ENCODE peak calls at places on chromosomes 3 and 15, in six cellular contexts. J, H, L, X, G and D are unnamed samples. For H3F3A, the result is how much of the 10 kb centered on the place peaks cover.

GRCh38 chr3:11168881-11169805 is 14.8 kb downstream of the HRH1 start:
- DNase-seq in J (no peak), H (no peak), L (no peak), X (no peak), G (no peak), D (no peak)

GRCh38 chr3:113660901-113661300 is 35.5 kb downstream of the USF3 start:
- DNase-seq in J (no peak), H (no peak), L (no peak), X (no peak), G (no peak), D (no peak)

GRCh38 chr3:122858373-122858772 is 63.5 kb downstream of the SLC49A4 start:
- DNase-seq in J (peak), H (peak), L (peak), X (no peak), G (no peak), D (peak)

GRCh38 chr15:30929064-30929669 is 25.5 kb downstream of the FAN1 start:
- DNase-seq in J (no peak), H (peak), L (no peak), X (no peak), G (no peak), D (no peak)

GRCh38 chr3:119293761-119294401 is at the start of gene ARHGAP31:
- DNase-seq in J (peak), H (peak), L (peak), X (no peak), G (peak), D (peak)

GRCh38 chr3:25021816-25022215 is 406.2 kb upstream of the RARB start:
- DNase-seq in J (peak), H (peak), L (no peak), X (no peak), G (no peak), D (peak)

GRCh38 chr15:82146990-82147461 is 101.2 kb upstream of the MEX3B start:
- DNase-seq in J (no peak), H (peak), L (no peak), X (peak), G (no peak), D (peak)

GRCh38 chr15:85541744-85542143 is 161.3 kb downstream of the AKAP13 start:
- DNase-seq in J (no peak), H (peak), L (no peak), X (no peak), G (no peak), D (peak)

GRCh38 chr3:175433026-175433668 is 574.0 kb downstream of the NAALADL2 start:
- DNase-seq in J (no peak), H (peak), L (no peak), X (no peak), G (no peak), D (peak)

GRCh38 chr15:29018406-29018805 is 132.6 kb downstream of the APBA2 start:
- DNase-seq in J (peak), H (no peak), L (no peak), X (no peak), G (no peak), D (peak)

GRCh38 chr15:96274698-96275097 is 55.8 kb upstream of the NR2F2 start:
- DNase-seq in J (no peak), H (peak), L (no peak), X (peak), G (no peak), D (peak)

GRCh38 chr15:33742286-33742685 is 226.0 kb upstream of the CHRM5 start:
- DNase-seq in J (no peak), H (no peak), L (no peak), X (no peak), G (no peak), D (no peak)

GRCh38 chr3:30470566-30470965 is 135.8 kb upstream of the TGFBR2 start:
- DNase-seq in J (no peak), H (peak), L (no peak), X (no peak), G (no peak), D (no peak)

GRCh38 chr15:87201986-87202385 is 1054.6 kb downstream of the NTRK3 start:
- DNase-seq in J (no peak), H (no peak), L (no peak), X (no peak), G (no peak), D (no peak)

GRCh38 chr3:128999104-128999503 is 2.0 kb upstream of the EFCC1 start:
- DNase-seq in J (no peak), H (no peak), L (no peak), X (no peak), G (peak), D (no peak)

GRCh38 chr3:123635220-123635619 is 50.4 kb upstream of the HACD2 start:
- DNase-seq in J (peak), H (no peak), L (no peak), X (peak), G (peak), D (no peak)

GRCh38 chr3:16813336-16813735 is 71.4 kb upstream of the PLCL2 start:
- DNase-seq in J (no peak), H (no peak), L (no peak), X (no peak), G (no peak), D (no peak)

GRCh38 chr3:46006646-46007045 is 11.0 kb upstream of the FYCO1 start:
- DNase-seq in J (no peak), H (peak), L (no peak), X (peak), G (no peak), D (peak)

GRCh38 chr3:69161587-69162196 is 39.3 kb upstream of the LMOD3 start:
- DNase-seq in J (peak), H (peak), L (peak), X (peak), G (peak), D (peak)

GRCh38 chr3:129827765-129828164 is 65.7 kb downstream of the TMCC1 start:
- DNase-seq in J (peak), H (no peak), L (peak), X (no peak), G (no peak), D (no peak)

GRCh38 chr15:77819271-77819806 is 186.6 kb upstream of the LINGO1 start:
- DNase-seq in J (peak), H (peak), L (no peak), X (no peak), G (peak), D (no peak)

GRCh38 chr3:122247825-122248185 is 64.3 kb downstream of the CASR start:
- DNase-seq in J (no peak), H (peak), L (no peak), X (no peak), G (no peak), D (no peak)

GRCh38 chr15:101042320-101042719 is 123.2 kb downstream of the LRRK1 start:
- DNase-seq in J (no peak), H (no peak), L (no peak), X (no peak), G (no peak), D (no peak)

GRCh38 chr15:37083610-37084009 is 16.7 kb downstream of the MEIS2 start:
- DNase-seq in J (no peak), H (no peak), L (no peak), X (no peak), G (no peak), D (no peak)

DNA sequence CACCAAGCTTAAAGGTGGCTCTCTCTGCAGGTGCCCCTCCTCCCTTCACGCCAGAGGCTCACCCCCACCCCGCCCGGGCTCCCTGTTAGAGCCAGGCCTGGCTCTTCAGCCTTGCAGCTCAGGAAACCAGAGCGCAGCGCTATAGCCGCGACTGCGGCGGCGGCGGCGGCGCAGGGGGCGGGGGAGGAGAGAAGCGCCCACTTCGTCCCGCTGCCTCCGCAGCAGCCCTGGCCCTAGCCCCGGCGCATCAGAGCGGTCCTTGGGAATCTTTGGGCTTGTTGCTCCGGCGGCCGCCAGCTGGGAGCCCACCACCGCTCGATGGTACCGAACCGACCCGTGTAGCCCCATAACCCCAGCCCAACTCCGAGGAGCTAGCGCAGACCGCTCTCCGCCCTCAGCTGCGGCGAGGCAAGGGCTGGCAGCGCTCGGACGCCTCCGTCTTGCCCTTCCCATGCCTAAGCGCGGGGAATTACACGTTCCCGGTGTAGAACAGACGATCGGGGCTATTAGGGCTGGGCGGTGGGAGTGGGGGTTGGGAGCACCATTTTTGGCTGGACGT is 1.2 kb downstream of the RASGRF1 start:
- DNase-seq in J (peak), H (no peak), L (no peak), X (no peak), G (peak), D (no peak)
- TF ChIP-seq EZH2 in J (no peak), H (no peak), L (no peak), X (no peak), G (peak), D (no peak)

GRCh38 chr3:154548341-154548740 is 118.4 kb upstream of the GPR149 start:
- DNase-seq in J (no peak), H (no peak), L (peak), X (no peak), G (no peak), D (no peak)
- H3K27ac ChIP-seq in J (no peak), H (no peak), L (no peak), X (no peak), G (no peak), D (no peak)

GRCh38 chr3:94285874-94286273 is 223.0 kb downstream of the NSUN3 start:
- DNase-seq in J (peak), H (peak), L (no peak), X (no peak), G (peak), D (peak)
- H3F3A ChIP-seq in J (under half), H (under half), L (under half), X (under half), G (under half), D (under half)

DNA sequence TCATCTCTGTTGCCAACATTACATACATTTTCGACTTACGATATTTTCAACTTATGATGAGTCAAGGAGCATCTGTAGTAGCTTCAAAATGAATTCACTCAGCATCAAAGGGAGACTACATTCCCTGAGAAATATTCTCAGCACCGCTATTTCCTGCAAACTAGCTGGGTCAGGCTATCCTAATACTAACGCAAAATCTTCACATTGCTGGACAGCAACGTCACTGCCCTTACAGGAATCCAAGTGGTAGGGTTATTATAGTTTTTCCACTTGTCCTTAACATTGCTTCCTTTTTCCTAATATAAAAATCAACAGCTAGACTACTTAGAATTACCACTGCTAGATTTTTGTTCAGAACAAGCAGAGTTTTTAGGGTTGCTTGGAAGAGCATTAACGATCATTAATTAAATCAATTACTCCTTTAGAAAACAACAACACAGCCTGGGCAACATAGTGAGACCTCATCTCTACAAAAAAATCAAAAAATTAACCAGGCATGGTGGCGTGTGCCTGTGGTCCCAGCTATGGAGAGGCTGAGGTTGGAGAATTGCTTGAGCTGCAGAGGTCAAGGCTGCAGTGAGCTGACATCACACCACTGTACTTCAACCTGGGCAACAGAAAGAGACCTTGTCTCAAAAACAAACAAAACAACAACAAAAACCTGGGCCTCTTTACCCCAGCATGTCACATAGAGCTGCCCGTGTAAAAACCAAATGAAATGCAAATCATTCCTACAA is 6.9 kb downstream of the ADAM10 start:
- DNase-seq in J (no peak), H (no peak), L (no peak), X (no peak), G (no peak), D (no peak)
- TF ChIP-seq EZH2 in J (no peak), H (no peak), L (no peak), X (no peak), G (no peak), D (no peak)

GRCh38 chr3:44355634-44356033 is 17.1 kb downstream of the TCAIM start:
- DNase-seq in J (no peak), H (peak), L (no peak), X (no peak), G (no peak), D (peak)
- H3K27ac ChIP-seq in J (peak), H (peak), L (no peak), X (no peak), G (no peak), D (no peak)

DNA sequence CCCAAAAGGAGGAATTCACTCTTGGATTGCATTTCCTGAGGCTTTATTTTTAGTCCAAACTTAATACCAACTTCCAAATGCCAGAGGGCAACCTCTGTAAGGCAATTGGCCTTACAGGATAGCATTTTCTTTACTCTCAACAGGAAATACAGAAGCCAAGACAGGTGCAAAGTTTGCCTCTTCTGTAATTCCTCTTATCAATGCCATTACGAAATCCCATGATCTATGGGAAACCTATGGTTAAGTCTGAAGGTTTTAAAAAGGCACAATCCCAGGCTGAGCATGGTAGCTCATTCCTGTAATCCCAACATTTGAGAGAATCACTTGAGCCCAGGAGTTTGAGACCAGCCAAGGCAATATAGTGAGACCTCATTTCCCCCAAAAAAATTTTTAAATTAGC is 14.9 kb downstream of the PKM start:
- DNase-seq in J (no peak), H (no peak), L (no peak), X (no peak), G (no peak), D (no peak)
- H3F3A ChIP-seq in J (under half), H (half or more), L (under half), X (half or more), G (under half), D (under half)

DNA sequence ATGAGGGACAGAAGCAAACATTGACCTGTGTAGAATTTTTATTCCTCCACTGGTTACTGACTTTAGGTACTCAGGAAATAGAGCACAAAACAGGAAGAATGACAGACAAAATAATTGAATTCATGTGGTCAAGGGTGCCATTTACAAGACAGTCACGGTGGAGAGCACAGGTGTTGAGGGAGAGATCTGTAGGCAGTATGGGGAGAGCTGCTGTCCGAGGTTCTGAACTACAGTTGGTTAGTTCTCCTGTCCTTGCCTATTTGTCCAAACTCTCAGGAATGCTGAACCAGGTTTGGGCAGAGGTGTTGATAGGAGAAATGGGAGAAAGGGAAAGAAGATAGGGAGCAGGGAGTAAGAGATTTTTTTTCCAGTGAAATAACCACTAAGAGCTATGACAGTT is 178.5 kb upstream of the ZBTB20 start:
- DNase-seq in J (peak), H (peak), L (peak), X (no peak), G (peak), D (peak)
- TF ChIP-seq EZH2 in J (no peak), H (no peak), L (no peak), X (no peak), G (no peak), D (no peak)

DNA sequence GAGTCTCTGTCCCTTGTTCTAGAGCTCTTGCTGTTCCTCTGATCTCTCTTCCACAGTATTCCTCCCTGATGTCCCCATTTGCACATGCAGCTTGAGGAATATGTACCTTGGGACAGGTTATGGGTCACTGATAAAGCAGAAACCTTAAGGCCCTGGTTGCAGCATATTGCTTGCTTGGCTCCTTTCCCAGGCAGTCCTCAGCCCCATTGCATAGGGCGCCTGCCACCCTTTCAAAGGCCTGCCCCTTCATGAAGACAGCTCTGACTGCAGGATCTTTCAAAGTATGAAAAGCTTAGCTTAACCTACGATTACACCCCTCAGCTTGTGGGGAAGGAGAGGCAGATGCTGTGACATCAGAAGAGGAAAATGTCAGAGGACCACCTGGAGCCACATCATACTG is 51.7 kb downstream of the WDR76 start:
- DNase-seq in J (no peak), H (no peak), L (no peak), X (no peak), G (no peak), D (no peak)
- H3K27ac ChIP-seq in J (no peak), H (no peak), L (no peak), X (no peak), G (no peak), D (no peak)